ENCODE peak calls at places on chromosome 9, in six cellular contexts. N is activated CD8-positive, alpha-beta memory T cell treated with anti-CD3 and anti-CD28 coated beads, Interleukin-2, amount 50 U/mL, for 48 hours; Q is AG04450; E is DMS 273 treated with DMSO at 0.1 percent for 48 hours; M is SW 1271; I is Jurkat, Clone E6-1. L is an unnamed sample.

GRCh38 chr9:83630938-83631457 is 8.1 kb downstream of the IDNK start:
- DNase-seq in I (peak; percentile 86), N (no peak), Q (no peak), E (peak; percentile 64), M (no peak), L (no peak)

GRCh38 chr9:113620016-113620376 is 156.5 kb downstream of the RGS3 start:
- DNase-seq in N (peak; percentile 51), Q (no peak), M (no peak), I (no peak), E (no peak), L (no peak)

GRCh38 chr9:128026255-128027165 is 40.6 kb downstream of the NAIF1 start:
- DNase-seq in E (no peak), Q (no peak), I (peak; percentile 98), M (no peak), N (peak; percentile 79), L (peak; percentile 80)

GRCh38 chr9:86202338-86202882 is 57.0 kb downstream of the C9orf153 start:
- DNase-seq in Q (peak; percentile 20), N (no peak), E (peak; percentile 2), I (peak; percentile 34), M (peak; percentile 62), L (no peak)

GRCh38 chr9:121836382-121836885 is 185.0 kb downstream of the DAB2IP start:
- DNase-seq in N (peak; percentile 25), M (no peak), Q (no peak), E (no peak), I (no peak), L (no peak)

GRCh38 chr9:93859431-93860215 is 95.5 kb downstream of the BARX1 start:
- DNase-seq in I (no peak), N (no peak), M (no peak), Q (no peak), E (no peak), L (no peak)

GRCh38 chr9:131927092-131927491 is 152.6 kb downstream of the MED27 start:
- DNase-seq in I (no peak), M (no peak), E (no peak), N (no peak), Q (no peak), L (no peak)

GRCh38 chr9:36136277-36136893 is at the start of gene GLIPR2:
- DNase-seq in Q (no peak), E (peak; percentile 24), I (peak; percentile 53), N (peak; percentile 87), M (peak; percentile 32), L (peak; percentile 69)

GRCh38 chr9:21994526-21994995 is at the start of gene CDKN2B-AS1:
- DNase-seq in N (peak; percentile 75), I (no peak), E (peak; percentile 75), M (no peak), Q (no peak), L (peak; percentile 46)

GRCh38 chr9:14133394-14133793 is 180.5 kb downstream of the NFIB start:
- DNase-seq in Q (no peak), E (no peak), M (no peak), N (no peak), I (no peak), L (no peak)

GRCh38 chr9:3342159-3342777 is 183.5 kb downstream of the RFX3 start:
- DNase-seq in I (no peak), N (no peak), Q (no peak), M (no peak), E (no peak), L (no peak)

GRCh38 chr9:22454021-22454420 is 7.4 kb downstream of the DMRTA1 start:
- DNase-seq in E (no peak), Q (no peak), I (no peak), N (no peak), M (no peak), L (no peak)

GRCh38 chr9:98234231-98234825 is 21.1 kb downstream of the TBC1D2 start:
- DNase-seq in N (no peak), I (no peak), Q (no peak), E (no peak), M (no peak), L (no peak)

GRCh38 chr9:90034071-90034470 is 429.3 kb downstream of the GADD45G start:
- DNase-seq in N (no peak), M (no peak), Q (no peak), E (no peak), I (no peak), L (no peak)

GRCh38 chr9:37037137-37037743 is 3.2 kb upstream of the PAX5 start:
- DNase-seq in Q (no peak), I (no peak), N (no peak), M (no peak), E (no peak), L (no peak)

GRCh38 chr9:120730661-120731514 is 16.6 kb upstream of the MEGF9 start:
- DNase-seq in Q (peak; percentile 91), N (no peak), M (no peak), I (no peak), E (no peak), L (no peak)

GRCh38 chr9:115636596-115636995 is 517.0 kb upstream of the PAPPA start:
- DNase-seq in E (no peak), M (no peak), Q (no peak), I (no peak), N (no peak), L (no peak)

GRCh38 chr9:131053896-131054295 is 42.4 kb upstream of the AIF1L start:
- DNase-seq in Q (no peak), M (no peak), N (no peak), E (no peak), I (no peak), L (no peak)

GRCh38 chr9:86043586-86043985 is 55.8 kb downstream of the GOLM1 start:
- DNase-seq in E (no peak), M (no peak), N (no peak), I (no peak), Q (no peak), L (no peak)

GRCh38 chr9:112348257-112348992 is 15.0 kb upstream of the PTBP3 start:
- DNase-seq in M (no peak), N (peak; percentile 92), Q (no peak), E (peak; percentile 47), I (no peak), L (peak; percentile 52)

GRCh38 chr9:134870746-134871667 is 9.6 kb upstream of the FCN2 start:
- DNase-seq in Q (no peak), I (no peak), E (no peak), N (no peak), M (no peak), L (no peak)

GRCh38 chr9:37529111-37529510 is 43.4 kb downstream of the POLR1E start:
- DNase-seq in N (peak; percentile 79), E (no peak), I (no peak), M (no peak), Q (no peak), L (peak; percentile 70)

GRCh38 chr9:130598188-130598587 is 18.8 kb downstream of the FUBP3 start:
- DNase-seq in E (no peak), M (no peak), Q (no peak), N (no peak), I (no peak), L (no peak)

GRCh38 chr9:21031091-21031817 is at the start of gene HACD4:
- DNase-seq in E (no peak), M (no peak), Q (no peak), N (peak; percentile 80), I (peak; percentile 24), L (peak; percentile 67)

GRCh38 chr9:113645224-113645971 is 181.9 kb downstream of the RGS3 start:
- DNase-seq in N (peak; percentile 36), I (no peak), E (no peak), M (no peak), Q (no peak), L (no peak)

GRCh38 chr9:126204708-126205225 is 121.9 kb upstream of the MVB12B start:
- DNase-seq in I (no peak), N (no peak), E (no peak), Q (no peak), M (no peak), L (no peak)

GRCh38 chr9:129336601-129337286 is 158.7 kb upstream of the IER5L start:
- DNase-seq in E (no peak), N (peak; percentile 65), M (no peak), Q (no peak), I (no peak), L (peak; percentile 14)

GRCh38 chr9:33637881-33638280 is 113.8 kb downstream of the ANKRD18B start:
- DNase-seq in M (no peak), Q (no peak), N (no peak), E (no peak), I (no peak), L (no peak)

GRCh38 chr9:99782962-99783718 is 38.5 kb upstream of the NR4A3 start:
- DNase-seq in Q (no peak), E (no peak), N (no peak), I (peak; percentile 8), M (no peak), L (no peak)

L was measured in activated effector memory CD4-positive, alpha-beta T cell treated with Interleukin-2 at 50 U/mL for 16 hours.